ENCODE peak calls at places on chromosome 13, in five cellular contexts. G, T, D, H and I are unnamed samples. For H3K27me3, the result is how much of the 10 kb centered on the place peaks cover.

GRCh38 chr13:88919970-88920628 is 1248.9 kb downstream of the SLITRK5 start:
- DNase-seq in T (no peak), D (no peak), G (no peak), H (no peak), I (no peak)

GRCh38 chr13:42615691-42616090 is 41.7 kb downstream of the TNFSF11 start:
- DNase-seq in G (peak), D (no peak), T (no peak), H (peak), I (no peak)

GRCh38 chr13:35791191-35791902 is 314.9 kb upstream of the MAB21L1 start:
- DNase-seq in D (no peak), T (no peak), G (peak), H (peak), I (no peak)

GRCh38 chr13:43574601-43575000 is 212.2 kb downstream of the ENOX1 start:
- DNase-seq in D (no peak), H (peak), G (no peak), T (no peak), I (no peak)

GRCh38 chr13:27171244-27171829 is at the start of gene USP12:
- DNase-seq in D (peak), H (peak), T (no peak), G (no peak), I (peak)

GRCh38 chr13:36417328-36417727 is 15.0 kb upstream of the CCNA1 start:
- DNase-seq in D (no peak), H (no peak), T (no peak), G (no peak), I (no peak)

GRCh38 chr13:59086147-59086546 is 1077.6 kb downstream of the DIAPH3 start:
- DNase-seq in D (no peak), H (peak), G (no peak), T (no peak), I (no peak)

GRCh38 chr13:40352385-40352778 is 314.1 kb downstream of the FOXO1 start:
- DNase-seq in T (no peak), H (no peak), D (peak), G (no peak), I (no peak)

GRCh38 chr13:74136089-74136658 is 2.0 kb upstream of the KLF12 start:
- DNase-seq in D (peak), H (peak), G (no peak), T (peak), I (no peak)

GRCh38 chr13:73902847-73903246 is 231.4 kb downstream of the KLF12 start:
- DNase-seq in H (no peak), G (no peak), T (no peak), D (no peak), I (no peak)

GRCh38 chr13:31912641-31913401 is 118.8 kb upstream of the FRY start:
- DNase-seq in D (no peak), G (peak), H (no peak), T (no peak), I (no peak)

GRCh38 chr13:113402471-113403254 is 38.7 kb upstream of the GRTP1 start:
- DNase-seq in G (no peak), T (no peak), D (no peak), H (no peak), I (no peak)

GRCh38 chr13:42071667-42072419 is 23.4 kb downstream of the DGKH start:
- DNase-seq in T (peak), H (peak), G (no peak), D (no peak), I (no peak)

GRCh38 chr13:33543089-33543459 is 257.5 kb upstream of the STARD13 start:
- DNase-seq in D (no peak), H (no peak), G (no peak), T (no peak), I (no peak)
- H3K4me3 ChIP-seq in D (peak), H (no peak), G (peak), T (peak), I (peak)

DNA sequence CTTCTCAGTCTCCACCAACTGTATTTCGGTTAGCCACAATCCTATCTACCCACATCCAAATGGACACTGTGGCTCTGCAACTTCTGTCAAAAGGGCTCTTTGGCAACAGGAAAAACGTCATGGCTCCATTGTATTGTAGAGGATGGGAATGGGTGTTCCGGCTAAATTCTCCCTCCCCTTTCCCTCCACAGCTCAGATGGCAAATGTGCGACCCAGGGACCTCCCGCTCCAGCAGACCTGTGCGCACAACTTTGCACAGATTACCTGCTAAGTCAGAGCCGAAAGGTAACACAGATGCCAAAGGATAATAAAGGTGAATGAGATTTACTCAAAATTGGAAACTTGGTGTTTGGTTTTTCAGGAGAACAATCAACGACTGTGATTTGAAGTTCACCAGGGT is 948 bp upstream of the KL start:
- DNase-seq in T (no peak), G (no peak), D (no peak), H (no peak), I (no peak)
- H3K27me3 ChIP-seq in T (under half), G (under half), D (under half), H (under half), I (under half)

DNA sequence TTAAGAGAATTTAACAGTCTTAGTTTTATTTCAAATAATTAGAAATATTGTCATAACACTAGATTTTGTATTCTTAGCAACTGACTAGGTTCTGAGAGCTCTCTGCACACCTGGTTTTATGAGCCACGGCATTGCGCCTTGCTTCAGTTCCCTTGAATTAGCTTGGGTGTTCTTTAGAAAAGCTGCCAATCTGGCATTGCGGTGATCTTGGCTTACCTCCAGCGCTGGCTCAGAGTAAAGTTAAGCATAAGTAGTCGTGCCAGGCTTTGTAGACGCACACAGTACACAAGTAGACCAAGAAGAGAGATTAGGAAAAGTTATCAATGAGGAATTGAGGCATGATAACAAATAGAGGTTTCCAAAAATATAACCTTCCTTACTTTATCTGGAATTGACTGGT is 45.7 kb downstream of the TPP2 start:
- DNase-seq in G (no peak), D (peak), H (no peak), T (no peak), I (no peak)
- H3K4me3 ChIP-seq in G (no peak), D (no peak), H (no peak), T (no peak), I (no peak)

GRCh38 chr13:84121456-84121855 is 239.2 kb upstream of the SLITRK1 start:
- DNase-seq in H (no peak), D (no peak), T (no peak), G (no peak), I (no peak)
- H3K27me3 ChIP-seq in H (under half), D (under half), T (under half), G (under half), I (under half)

GRCh38 chr13:47707414-47707813 is 293.7 kb downstream of the SUCLA2 start:
- DNase-seq in G (no peak), T (no peak), H (no peak), D (no peak), I (no peak)

GRCh38 chr13:47708386-47708785 is 292.7 kb downstream of the SUCLA2 start:
- DNase-seq in H (peak), T (no peak), D (no peak), G (peak), I (no peak)

DNA sequence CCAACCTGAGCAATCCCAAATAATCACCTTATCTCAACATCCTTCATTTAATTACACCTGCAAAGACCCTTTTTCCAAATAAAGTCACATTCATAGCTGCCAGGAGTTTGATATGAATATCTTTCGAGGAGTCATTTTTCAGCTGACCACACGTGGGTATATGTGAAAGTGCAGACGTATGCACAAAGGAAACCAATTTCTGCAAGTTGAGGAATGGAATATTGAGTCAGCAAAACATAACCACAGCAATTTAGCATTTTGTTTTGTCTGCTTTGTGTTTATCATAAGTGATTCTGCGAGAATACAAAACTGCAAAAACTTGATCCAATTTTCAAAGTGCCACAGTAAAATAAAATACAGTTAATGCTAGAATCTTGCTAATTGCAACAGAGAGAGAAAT is 295.9 kb downstream of the SUCLA2 start:
- DNase-seq in T (no peak), G (no peak), D (no peak), H (no peak), I (no peak)
- H3K4me3 ChIP-seq in T (no peak), G (no peak), D (no peak), H (no peak), I (no peak)

GRCh38 chr13:51218691-51219090 is 3.5 kb upstream of the FAM124A start:
- DNase-seq in G (no peak), T (no peak), H (no peak), D (no peak), I (no peak)

GRCh38 chr13:51221108-51221507 is 1.1 kb upstream of the FAM124A start:
- DNase-seq in D (no peak), H (no peak), G (no peak), T (no peak), I (no peak)

GRCh38 chr13:51221674-51222509 is at the start of gene FAM124A:
- DNase-seq in T (peak), G (no peak), H (peak), D (peak), I (peak)

GRCh38 chr13:51222510-51223283 is 499 bp downstream of the FAM124A start:
- DNase-seq in T (peak), D (no peak), G (no peak), H (peak), I (peak)

GRCh38 chr13:51220706-51221105 is 1.5 kb upstream of the FAM124A start:
- DNase-seq in G (no peak), H (no peak), D (no peak), T (no peak), I (no peak)
- H3K27me3 ChIP-seq in G (half or more), H (half or more), D (under half), T (under half), I (under half)

DNA sequence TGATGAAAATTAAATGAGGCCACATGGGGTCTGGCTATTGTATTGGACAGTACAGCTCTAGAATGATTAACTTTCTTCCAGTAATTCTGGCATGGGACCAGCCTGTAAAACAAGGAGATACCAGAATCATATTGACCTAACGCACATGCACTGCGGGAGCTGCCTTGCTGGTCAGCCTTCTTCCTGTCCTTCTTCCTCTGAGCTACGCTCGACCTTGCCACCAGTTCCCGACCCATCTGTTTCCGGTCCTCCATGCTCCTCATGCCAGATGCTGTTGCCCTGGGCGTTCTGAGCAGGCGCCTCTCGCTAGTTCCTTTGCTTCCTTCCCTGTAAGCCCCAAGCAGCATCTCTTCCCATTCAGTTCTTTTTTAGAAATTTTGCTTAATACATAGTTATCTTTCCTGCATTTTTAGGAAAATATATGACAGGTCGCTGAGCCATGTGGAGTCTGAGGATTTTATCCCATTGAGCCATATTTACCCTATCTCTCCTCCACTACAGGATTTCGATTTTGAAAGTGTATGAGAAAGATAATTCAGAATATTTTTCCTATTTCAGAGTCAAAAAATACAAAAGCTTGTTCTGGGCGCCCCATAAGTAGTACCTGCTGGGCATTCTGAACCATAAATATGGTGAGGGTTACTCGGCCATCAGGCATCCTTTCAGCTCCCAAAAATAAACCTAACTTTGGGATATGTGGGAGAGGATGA is 38.6 kb downstream of the TNFRSF19 start:
- DNase-seq in H (no peak), T (no peak), G (no peak), D (peak), I (no peak)
- H3K4me3 ChIP-seq in H (no peak), T (no peak), G (no peak), D (peak), I (no peak)

DNA sequence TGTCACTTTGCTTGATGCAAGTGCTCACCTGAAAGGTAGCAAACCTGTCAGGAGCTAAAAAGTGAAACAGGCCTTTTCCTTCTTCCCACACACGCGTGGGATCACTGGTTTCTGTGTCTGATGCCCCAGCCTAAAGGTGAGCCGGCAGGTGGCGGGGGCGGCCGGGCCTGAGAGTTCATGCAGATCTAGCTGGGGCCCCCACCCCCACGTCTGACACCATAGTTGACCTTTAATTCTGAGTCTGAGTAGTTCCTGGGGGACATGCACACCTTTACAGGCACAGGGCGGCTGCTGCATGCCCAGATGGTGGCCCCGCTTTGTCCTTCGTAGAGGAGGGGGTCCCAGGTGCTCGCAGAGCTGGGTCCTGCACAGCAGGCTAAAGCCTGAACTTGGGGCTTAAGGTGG is 345.3 kb downstream of the TEX29 start:
- DNase-seq in H (no peak), D (no peak), G (no peak), T (no peak), I (no peak)
- H3K27me3 ChIP-seq in H (under half), D (half or more), G (half or more), T (under half), I (under half)

GRCh38 chr13:20121154-20121515 is 39.7 kb downstream of the GJA3 start:
- DNase-seq in H (no peak), D (no peak), T (no peak), G (peak), I (no peak)
- H3K4me3 ChIP-seq in H (no peak), D (peak), T (no peak), G (peak), I (no peak)

GRCh38 chr13:25803626-25804025 is 248.2 kb downstream of the SHISA2 start:
- DNase-seq in D (no peak), T (no peak), H (no peak), G (no peak), I (no peak)
- H3K27me3 ChIP-seq in D (half or more), T (under half), H (under half), G (under half), I (under half)